ENCODE peak calls at places on chromosome 3, in five cellular contexts. M, G, S, N and T are unnamed samples.

GRCh38 chr3:84836961-84837360 is 121.8 kb upstream of the CADM2 start:
- DNase-seq in M (peak; percentile 0), G (no peak), S (no peak), N (no peak), T (no peak)

GRCh38 chr3:112228786-112229185 is 65.2 kb downstream of the SLC9C1 start:
- DNase-seq in M (no peak), G (no peak), S (no peak), N (no peak), T (no peak)

GRCh38 chr3:150887031-150887430 is 18.2 kb downstream of the MINDY4B start:
- DNase-seq in M (peak; percentile 46), G (no peak), S (no peak), N (no peak), T (no peak)

GRCh38 chr3:8624612-8625011 is 20.0 kb downstream of the SSUH2 start:
- DNase-seq in M (no peak), G (no peak), S (no peak), N (no peak), T (no peak)

GRCh38 chr3:127720985-127721384 is 48.2 kb downstream of the ABTB1 start:
- DNase-seq in M (no peak), G (no peak), S (no peak), N (no peak), T (no peak)

GRCh38 chr3:108677811-108678210 is 79.4 kb downstream of the RETNLB start:
- DNase-seq in M (peak; percentile 11), G (no peak), S (no peak), N (no peak), T (no peak)

GRCh38 chr3:158792709-158793108 is 9.1 kb upstream of the MFSD1 start:
- DNase-seq in M (peak; percentile 97), G (peak; percentile 89), S (peak; percentile 90), N (no peak), T (no peak)

GRCh38 chr3:119357190-119357589 is 63.0 kb downstream of the ARHGAP31 start:
- DNase-seq in M (peak; percentile 45), G (no peak), S (no peak), N (no peak), T (no peak)

GRCh38 chr3:29486087-29486486 is 205.2 kb downstream of the RBMS3 start:
- DNase-seq in M (peak; percentile 77), G (peak; percentile 57), S (peak; percentile 43), N (no peak), T (no peak)

GRCh38 chr3:126527006-126527405 is 3.1 kb downstream of the CHST13 start:
- DNase-seq in M (no peak), G (no peak), S (no peak), N (no peak), T (no peak)

GRCh38 chr3:72848703-72849081 is 447 bp upstream of the SHQ1 start:
- DNase-seq in M (peak; percentile 30), G (no peak), S (no peak), N (no peak), T (no peak)

GRCh38 chr3:172221550-172221949 is 182.2 kb downstream of the FNDC3B start:
- DNase-seq in M (peak; percentile 69), G (peak; percentile 54), S (peak; percentile 74), N (no peak), T (no peak)

GRCh38 chr3:123576119-123576518 is 8.7 kb downstream of the HACD2 start:
- DNase-seq in M (peak; percentile 38), G (no peak), S (no peak), N (no peak), T (no peak)

GRCh38 chr3:120428904-120429303 is 21.9 kb downstream of the FSTL1 start:
- DNase-seq in M (no peak), G (no peak), S (no peak), N (no peak), T (no peak)

GRCh38 chr3:112020653-112021052 is 13.9 kb upstream of the TMPRSS7 start:
- DNase-seq in M (no peak), G (no peak), S (no peak), N (peak; percentile 83), T (no peak)

GRCh38 chr3:52830535-52831258 is at the start of gene ITIH4:
- DNase-seq in M (no peak), G (no peak), S (no peak), N (no peak), T (no peak)

GRCh38 chr3:71210257-71211002 is 373.1 kb downstream of the FOXP1 start:
- DNase-seq in M (peak; percentile 97), G (no peak), S (peak; percentile 34), N (no peak), T (no peak)

GRCh38 chr3:179653777-179654117 is 907 bp downstream of the USP13 start:
- DNase-seq in M (no peak), G (no peak), S (no peak), N (no peak), T (peak; percentile 15)

GRCh38 chr3:125959317-125960065 is 9.5 kb upstream of the ROPN1B start:
- DNase-seq in M (no peak), G (no peak), S (no peak), N (no peak), T (no peak)

GRCh38 chr3:331881-332280 is 135.3 kb downstream of the CHL1 start:
- DNase-seq in M (peak; percentile 11), G (no peak), S (no peak), N (no peak), T (no peak)

GRCh38 chr3:142828703-142829304 is 60.1 kb downstream of the PCOLCE2 start:
- DNase-seq in M (peak; percentile 92), G (peak; percentile 34), S (peak; percentile 40), N (peak; percentile 85), T (no peak)

GRCh38 chr3:149016242-149016641 is 24.9 kb downstream of the GYG1 start:
- DNase-seq in M (no peak), G (no peak), S (no peak), N (no peak), T (no peak)

GRCh38 chr3:25582242-25582641 is 82.5 kb downstream of the TOP2B start:
- DNase-seq in M (peak; percentile 97), G (peak; percentile 30), S (peak; percentile 48), N (no peak), T (no peak)

GRCh38 chr3:5330152-5330810 is 142.8 kb downstream of the EDEM1 start:
- DNase-seq in M (peak; percentile 1), G (no peak), S (no peak), N (no peak), T (no peak)

GRCh38 chr3:98657429-98657828 is 64.0 kb upstream of the CPOX start:
- DNase-seq in M (peak; percentile 1), G (no peak), S (no peak), N (peak; percentile 62), T (no peak)

GRCh38 chr3:13688824-13689223 is 139.9 kb downstream of the FBLN2 start:
- DNase-seq in M (no peak), G (no peak), S (no peak), N (no peak), T (no peak)

GRCh38 chr3:126127904-126128303 is 44.0 kb upstream of the SLC41A3 start:
- DNase-seq in M (no peak), G (no peak), S (no peak), N (no peak), T (no peak)

GRCh38 chr3:31531465-31531991 is 1.2 kb upstream of the STT3B start:
- DNase-seq in M (no peak), G (no peak), S (no peak), N (no peak), T (no peak)
- TF ChIP-seq CTCF in M (peak; percentile 53), G (peak; percentile 36), S (peak; percentile 27), N (peak; percentile 36), T (no peak)

GRCh38 chr3:20245781-20246180 is 59.8 kb upstream of the SGO1 start:
- DNase-seq in M (no peak), G (no peak), S (no peak), N (no peak), T (no peak)
- TF ChIP-seq CTCF in M (no peak), G (no peak), S (no peak), N (no peak), T (no peak)

GRCh38 chr3:46561511-46561910 is 4.6 kb downstream of the LRRC2 start:
- DNase-seq in M (no peak), G (no peak), S (no peak), N (no peak), T (no peak)

GRCh38 chr3:46565113-46565490 is 1.0 kb downstream of the LRRC2 start:
- DNase-seq in M (no peak), G (no peak), S (no peak), N (no peak), T (no peak)

GRCh38 chr3:46559030-46559704 is 6.9 kb downstream of the LRRC2 start:
- DNase-seq in M (no peak), G (no peak), S (no peak), N (no peak), T (no peak)

GRCh38 chr3:46564190-46565112 is 1.7 kb downstream of the LRRC2 start:
- DNase-seq in M (no peak), G (no peak), S (no peak), N (no peak), T (no peak)

DNA sequence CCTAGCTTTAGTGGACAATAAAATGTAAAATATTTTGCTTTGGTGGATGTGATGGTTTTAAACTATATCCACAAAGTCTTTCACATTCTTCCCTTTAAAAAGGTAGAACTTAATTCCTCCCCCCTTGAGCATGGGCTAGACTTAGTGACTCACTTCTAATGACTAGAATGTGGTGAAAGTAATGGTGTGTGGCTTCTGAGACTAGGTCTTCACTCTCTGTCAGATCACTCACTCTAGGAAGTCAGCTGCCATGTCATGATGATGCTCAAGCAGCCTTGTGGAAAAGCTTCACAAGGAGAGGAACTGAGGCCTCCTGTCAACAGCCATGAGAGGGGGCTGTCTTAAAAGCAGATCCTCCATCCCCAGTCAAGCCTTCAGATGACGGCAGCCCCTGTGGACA is 4.2 kb downstream of the LRRC2 start:
- DNase-seq in M (no peak), G (no peak), S (no peak), N (no peak), T (no peak)
- TF ChIP-seq CTCF in M (no peak), G (no peak), S (no peak), N (no peak), T (no peak)

GRCh38 chr3:64686446-64686908 is 1.3 kb downstream of the ADAMTS9 start:
- DNase-seq in M (peak; percentile 72), G (no peak), S (no peak), N (peak; percentile 75), T (no peak)

GRCh38 chr3:64684715-64685261 is 3.0 kb downstream of the ADAMTS9 start:
- DNase-seq in M (peak; percentile 77), G (no peak), S (no peak), N (peak; percentile 66), T (no peak)

GRCh38 chr3:64685331-64685799 is 2.4 kb downstream of the ADAMTS9 start:
- DNase-seq in M (peak; percentile 66), G (no peak), S (no peak), N (no peak), T (no peak)

GRCh38 chr3:64687381-64687780 is 419 bp downstream of the ADAMTS9 start:
- DNase-seq in M (no peak), G (no peak), S (no peak), N (no peak), T (no peak)

DNA sequence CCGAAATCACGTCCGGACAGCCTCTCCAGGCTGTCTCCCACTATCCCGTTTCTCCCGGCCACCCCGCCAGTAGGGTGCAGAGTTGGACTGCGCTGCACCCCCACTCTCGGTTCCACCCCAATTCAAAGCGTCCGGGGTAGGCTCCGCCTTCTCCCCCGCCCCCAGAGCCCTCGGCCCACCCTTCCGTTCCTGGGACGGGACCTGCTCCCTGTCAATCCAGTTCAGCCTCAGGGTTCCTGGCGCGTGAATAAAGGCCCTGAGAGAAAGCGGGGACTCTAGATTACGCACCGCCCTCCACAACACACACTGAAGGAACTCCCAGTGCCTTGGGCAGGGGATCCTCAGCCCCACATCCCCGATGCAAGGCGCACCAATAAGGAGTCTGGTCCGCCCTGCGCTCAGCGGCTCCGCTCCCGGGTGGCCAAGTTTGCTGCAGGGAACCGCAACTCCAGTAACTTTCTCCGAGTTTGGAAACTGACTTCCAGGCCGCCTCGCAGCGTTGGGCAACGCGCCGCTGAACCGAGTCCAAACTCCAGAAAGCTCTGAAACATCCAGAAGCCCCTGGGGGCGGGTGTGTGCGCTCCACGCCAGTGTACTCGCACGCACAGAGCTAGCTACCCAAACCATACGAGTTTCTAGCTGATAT is 1.9 kb downstream of the ADAMTS9 start:
- DNase-seq in M (peak; percentile 98), G (peak; percentile 61), S (peak; percentile 67), N (peak; percentile 95), T (no peak)
- TF ChIP-seq CTCF in M (peak; percentile 63), G (peak; percentile 33), S (peak; percentile 50), N (peak; percentile 46), T (no peak)